ENCODE peak calls at places on chromosome 18, in nine cellular contexts. I is CD8-positive, alpha-beta memory T cell; K is CD4-positive, alpha-beta T cell; N is activated CD4-positive, alpha-beta T cell treated with anti-CD3 and anti-CD28 coated beads, Interleukin-2, amount 10 ng/mL, durations not matched to agents 7 days and 5 days; T is LoVo; M is effector memory CD8-positive, alpha-beta T cell; B is ELF-1; D is fibroblast of lung; Q is PC-9. V is an unnamed sample.

GRCh38 chr18:77983270-77983669 is 733.6 kb downstream of the GALR1 start:
- DNase-seq in I (no peak), K (no peak), N (no peak), T (no peak), M (no peak), B (no peak), D (no peak), Q (no peak), V (no peak)

GRCh38 chr18:49819768-49820662 is 6.7 kb upstream of the ACAA2 start:
- DNase-seq in I (peak; percentile 12), K (peak; percentile 43), N (peak; percentile 77), T (no peak), M (peak; percentile 68), B (no peak), D (peak; percentile 46), Q (no peak), V (no peak)

GRCh38 chr18:68275616-68276015 is 439.3 kb downstream of the TMX3 start:
- DNase-seq in I (no peak), K (no peak), N (no peak), T (no peak), M (no peak), B (no peak), D (peak; percentile 93), Q (no peak), V (no peak)

GRCh38 chr18:12238861-12239260 is 15.3 kb upstream of the CIDEA start:
- DNase-seq in I (no peak), K (no peak), N (no peak), T (no peak), M (no peak), B (no peak), D (peak; percentile 51), Q (no peak), V (no peak)

GRCh38 chr18:36530676-36531405 is 233.3 kb downstream of the FHOD3 start:
- DNase-seq in I (no peak), K (no peak), N (no peak), T (no peak), M (no peak), B (no peak), D (no peak), Q (no peak), V (no peak)

GRCh38 chr18:74249181-74249968 is 42.4 kb downstream of the CYB5A start:
- DNase-seq in I (no peak), K (no peak), N (no peak), T (no peak), M (no peak), B (no peak), D (peak; percentile 40), Q (no peak), V (no peak)

GRCh38 chr18:24964213-24964612 is 387.8 kb downstream of the ZNF521 start:
- DNase-seq in I (no peak), K (no peak), N (no peak), T (peak; percentile 3), M (no peak), B (peak; percentile 35), D (no peak), Q (no peak), V (no peak)

GRCh38 chr18:48032876-48033769 is 102.7 kb upstream of the SMAD2 start:
- DNase-seq in I (no peak), K (no peak), N (no peak), T (no peak), M (no peak), B (no peak), D (peak; percentile 87), Q (peak; percentile 60), V (no peak)

GRCh38 chr18:23934863-23935262 is 79.7 kb upstream of the TTC39C start:
- DNase-seq in I (no peak), K (no peak), N (no peak), T (no peak), M (no peak), B (no peak), D (no peak), Q (no peak), V (no peak)

GRCh38 chr18:76932026-76932819 is 109.9 kb downstream of the ZNF236 start:
- DNase-seq in I (no peak), K (no peak), N (no peak), T (no peak), M (no peak), B (no peak), D (peak; percentile 51), Q (no peak), V (no peak)

GRCh38 chr18:27964811-27965210 is 212.1 kb downstream of the CDH2 start:
- DNase-seq in I (no peak), K (no peak), N (no peak), T (no peak), M (no peak), B (no peak), D (peak; percentile 64), Q (peak; percentile 39), V (no peak)

GRCh38 chr18:74652392-74652988 is 54.8 kb downstream of the ZNF407 start:
- DNase-seq in I (no peak), K (no peak), N (peak; percentile 27), T (peak; percentile 19), M (peak; percentile 11), B (no peak), D (peak; percentile 34), Q (no peak), V (no peak)

GRCh38 chr18:76407681-76408080 is 87.4 kb downstream of the ZNF516 start:
- DNase-seq in I (no peak), K (no peak), N (no peak), T (no peak), M (no peak), B (no peak), D (no peak), Q (no peak), V (no peak)

GRCh38 chr18:48814490-48815181 is 136.1 kb downstream of the SMAD7 start:
- DNase-seq in I (no peak), K (no peak), N (no peak), T (no peak), M (peak; percentile 47), B (no peak), D (no peak), Q (no peak), V (no peak)

GRCh38 chr18:68397241-68398035 is 317.5 kb downstream of the TMX3 start:
- DNase-seq in I (no peak), K (no peak), N (no peak), T (no peak), M (no peak), B (no peak), D (peak; percentile 69), Q (no peak), V (no peak)

GRCh38 chr18:48739266-48740067 is 200.6 kb downstream of the CTIF start:
- DNase-seq in I (no peak), K (no peak), N (no peak), T (no peak), M (no peak), B (no peak), D (peak; percentile 47), Q (no peak), V (no peak)

GRCh38 chr18:48670751-48671560 is 132.1 kb downstream of the CTIF start:
- DNase-seq in I (no peak), K (no peak), N (no peak), T (no peak), M (no peak), B (no peak), D (no peak), Q (no peak), V (no peak)

GRCh38 chr18:58502628-58503027 is 126.3 kb downstream of the ALPK2 start:
- DNase-seq in I (no peak), K (no peak), N (no peak), T (no peak), M (no peak), B (no peak), D (no peak), Q (no peak), V (no peak)

GRCh38 chr18:74311000-74311399 is 4.6 kb upstream of the C18orf63 start:
- DNase-seq in I (no peak), K (no peak), N (no peak), T (no peak), M (no peak), B (no peak), D (no peak), Q (peak; percentile 9), V (no peak)